ENCODE peak calls at places on chromosomes 11 and 22, in five cellular contexts. V is mammary epithelial cell; N is cardiac muscle cell; H is CD8-positive, alpha-beta T cell; Z is kidney. S is an unnamed sample.
A peak's percentile ranks its signal among the peaks of the same experiment; 100 is the strongest.

GRCh38 chr11:995752-996420 is 40.6 kb downstream of the MUC6 start:
- DNase-seq in Z (no peak), V (no peak), N (no peak), H (no peak), S (no peak)

GRCh38 chr11:97751405-97751804 is 1269.3 kb upstream of the CNTN5 start:
- DNase-seq in V (no peak), Z (peak; percentile 44), N (no peak), H (no peak), S (no peak)

GRCh38 chr11:125233116-125233515 is 68.6 kb downstream of the PKNOX2 start:
- DNase-seq in N (no peak), H (no peak), V (no peak), Z (no peak), S (no peak)

GRCh38 chr11:58968251-58968711 is 29.0 kb downstream of the GLYATL1 start:
- DNase-seq in Z (peak; percentile 51), N (no peak), V (peak; percentile 11), H (no peak), S (no peak)

GRCh38 chr11:65019824-65020223 is 5.9 kb downstream of the ARL2 start:
- DNase-seq in V (no peak), N (no peak), Z (no peak), H (no peak), S (no peak)

GRCh38 chr11:11978792-11979486 is 29.5 kb downstream of the DKK3 start:
- DNase-seq in H (no peak), V (no peak), Z (peak; percentile 92), N (no peak), S (no peak)

GRCh38 chr11:35141538-35141937 is 2.6 kb downstream of the CD44 start:
- DNase-seq in V (no peak), N (no peak), H (peak; percentile 64), Z (no peak), S (no peak)

GRCh38 chr11:78941226-78941851 is 366.7 kb upstream of the NARS2 start:
- DNase-seq in V (no peak), H (no peak), N (peak; percentile 57), Z (peak; percentile 80), S (no peak)

GRCh38 chr11:95715777-95716241 is 73.8 kb downstream of the FAM76B start:
- DNase-seq in V (peak; percentile 99), H (no peak), Z (no peak), N (no peak), S (no peak)

GRCh38 chr22:49693848-49694247 is 133.8 kb downstream of the BRD1 start:
- DNase-seq in V (no peak), N (no peak), H (no peak), Z (no peak), S (no peak)

GRCh38 chr11:21723681-21724080 is 469.2 kb upstream of the ANO5 start:
- DNase-seq in V (no peak), Z (no peak), H (no peak), N (no peak), S (no peak)

GRCh38 chr11:86947541-86947940 is 7.7 kb downstream of the FZD4 start:
- DNase-seq in H (no peak), V (peak; percentile 11), N (no peak), Z (no peak), S (no peak)

GRCh38 chr11:4539603-4540219 is 5.3 kb upstream of the OR52M1 start:
- DNase-seq in Z (no peak), N (peak; percentile 44), V (peak; percentile 14), H (peak; percentile 59), S (no peak)

GRCh38 chr11:128483211-128483788 is 104.1 kb downstream of the ETS1 start:
- DNase-seq in Z (no peak), N (no peak), H (no peak), V (no peak), S (no peak)

GRCh38 chr11:56889986-56890385 is 98.7 kb upstream of the OR5AK2 start:
- DNase-seq in V (peak; percentile 74), H (no peak), Z (no peak), N (no peak), S (no peak)
- H3K27ac ChIP-seq in V (no peak overlapping the region), H (no peak overlapping the region), Z (no peak overlapping the region), N (no peak overlapping the region), S (no peak overlapping the region)

GRCh38 chr11:119016216-119017009 is 1.7 kb downstream of the RPS25 start:
- DNase-seq in V (no peak), Z (no peak), N (no peak), H (no peak), S (no peak)

GRCh38 chr11:119015054-119015611 is 3.0 kb downstream of the RPS25 start:
- DNase-seq in Z (no peak), V (no peak), H (no peak), N (no peak), S (no peak)

GRCh38 chr11:119014209-119014924 is 3.8 kb downstream of the RPS25 start:
- DNase-seq in H (no peak), Z (no peak), N (no peak), V (no peak), S (no peak)

GRCh38 chr11:119019996-119020395 is 1.4 kb downstream of the TRAPPC4 start:
- DNase-seq in Z (no peak), H (no peak), N (no peak), V (no peak), S (no peak)

GRCh38 chr11:119018074-119018938 is at the start of the genes RPS25 and TRAPPC4:
- DNase-seq in V (peak; percentile 96), N (peak; percentile 96), H (peak; percentile 95), Z (peak; percentile 98), S (peak; percentile 86)
- H3K4me3 ChIP-seq in V (peak within 1 kb of the TSS; percentile 78), N (peak within 1 kb of the TSS; percentile 72), H (peak within 1 kb of the TSS; percentile 98), Z (peak within 1 kb of the TSS; percentile 84), S (peak within 1 kb of the TSS; percentile 100)

GRCh38 chr11:13463779-13464290 is 813 bp upstream of the BTBD10 start:
- DNase-seq in N (no peak), H (no peak), V (no peak), Z (no peak), S (no peak)

GRCh38 chr11:13465909-13466371 is 2.9 kb upstream of the BTBD10 start:
- DNase-seq in N (peak; percentile 30), V (no peak), Z (no peak), H (no peak), S (peak; percentile 22)

GRCh38 chr11:13461291-13461690 is 1.7 kb downstream of the BTBD10 start:
- DNase-seq in N (no peak), Z (no peak), V (no peak), H (no peak), S (no peak)

GRCh38 chr11:13462928-13463778 is at the start of gene BTBD10:
- DNase-seq in Z (peak; percentile 97), N (peak; percentile 97), V (peak; percentile 93), H (peak; percentile 93), S (peak; percentile 57)

GRCh38 chr11:13462311-13462927 is 603 bp downstream of the BTBD10 start:
- DNase-seq in V (peak; percentile 82), H (peak; percentile 69), N (peak; percentile 63), Z (no peak), S (no peak)
- H3K27ac ChIP-seq in V (peak overlapping the region; percentile 80), H (peak overlapping the region; percentile 87), N (peak overlapping the region; percentile 84), Z (peak overlapping the region; percentile 82), S (no peak overlapping the region)

DNA sequence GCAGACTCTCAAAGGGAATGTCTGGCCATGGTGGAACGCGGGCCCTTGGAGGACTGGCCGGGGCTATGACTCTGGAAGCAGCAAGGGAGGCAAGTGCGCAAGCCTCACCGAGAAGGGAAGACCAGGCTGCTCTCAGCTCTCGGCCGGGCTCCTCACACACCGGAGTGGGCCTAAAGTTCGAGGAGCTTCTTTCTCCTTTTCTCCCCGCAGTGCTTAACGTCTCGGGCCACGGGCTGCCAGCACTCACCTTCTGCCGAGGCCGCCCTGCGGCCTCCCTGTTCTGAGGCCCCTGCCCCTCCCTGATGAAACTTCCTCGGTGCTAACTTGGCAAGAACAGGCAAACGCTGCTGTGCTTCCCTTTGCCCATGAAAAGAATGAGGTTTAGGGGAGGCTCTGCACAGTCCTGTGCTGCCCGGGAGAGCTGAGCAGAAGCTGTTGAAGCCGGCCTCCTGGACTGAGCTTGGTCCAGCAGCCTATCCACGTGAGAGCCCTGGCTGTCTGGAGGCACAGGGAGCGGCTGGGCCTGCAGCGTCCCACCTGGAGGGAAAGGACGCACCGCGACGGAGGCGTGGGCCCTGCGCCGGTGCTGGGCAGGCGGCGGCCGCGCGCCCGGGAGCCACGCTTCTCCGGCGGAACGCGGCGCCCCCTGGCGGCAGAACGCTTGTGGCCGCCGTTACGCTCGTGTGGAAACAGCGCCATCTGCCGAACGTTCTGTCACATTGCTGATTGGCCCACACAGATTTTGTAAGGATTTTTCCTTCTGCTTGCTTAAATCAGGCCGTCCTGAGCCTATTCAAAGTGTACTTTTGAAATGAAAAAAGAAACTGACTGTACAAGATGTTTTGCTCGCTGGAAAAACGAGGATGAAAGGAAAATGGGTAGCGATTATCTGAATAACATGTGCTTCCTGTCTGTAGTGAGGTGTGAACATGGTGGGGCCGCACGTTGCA is 65.0 kb upstream of the TMEM45B start:
- DNase-seq in N (peak; percentile 85), H (peak; percentile 88), V (peak; percentile 55), Z (peak; percentile 88), S (peak; percentile 35)
- H3K4me3 ChIP-seq in N (no peak overlapping the region), H (peak overlapping the region; percentile 36), V (peak overlapping the region; percentile 34), Z (peak overlapping the region; percentile 46), S (peak overlapping the region; percentile 70)

GRCh38 chr11:72635309-72635915 is 38.8 kb downstream of the PDE2A start:
- DNase-seq in V (no peak), H (no peak), Z (no peak), N (no peak), S (no peak)

GRCh38 chr11:72631806-72632731 is 42.2 kb downstream of the PDE2A start:
- DNase-seq in H (no peak), V (no peak), N (no peak), Z (peak; percentile 80), S (no peak)

GRCh38 chr11:72634016-72634415 is 40.2 kb downstream of the PDE2A start:
- DNase-seq in Z (no peak), V (no peak), N (no peak), H (no peak), S (no peak)

GRCh38 chr11:72634472-72635095 is 39.6 kb downstream of the PDE2A start:
- DNase-seq in V (no peak), N (no peak), Z (no peak), H (no peak), S (no peak)

GRCh38 chr11:72633068-72633467 is 41.2 kb downstream of the PDE2A start:
- DNase-seq in N (no peak), V (no peak), H (no peak), Z (no peak), S (no peak)
- H3K27ac ChIP-seq in N (no peak overlapping the region), V (no peak overlapping the region), H (no peak overlapping the region), Z (peak overlapping the region; percentile 43), S (no peak overlapping the region)

S was measured in SK-N-MC.